ENCODE peak calls at places on chromosomes 1 and 21, in four cellular contexts. B is HT1080, C is prostate gland, U is right cardiac atrium. T is an unnamed sample.

GRCh38 chr1:16129316-16129715 is 26.6 kb downstream of the EPHA2 start:
- DNase-seq in B (no peak), C (no peak), U (peak; percentile 29), T (no peak)

GRCh38 chr1:67850611-67851075 is 17.4 kb upstream of the GNG12 start:
- DNase-seq in B (peak; percentile 92), C (peak; percentile 39), U (peak; percentile 86), T (peak; percentile 96)

GRCh38 chr1:25996966-25997758 is 701 bp downstream of the PAFAH2 start:
- DNase-seq in B (peak; percentile 33), C (no peak), U (no peak), T (peak; percentile 42)

GRCh38 chr1:157969693-157970485 is 23.6 kb upstream of the KIRREL1 start:
- DNase-seq in B (peak; percentile 93), C (no peak), U (no peak), T (peak; percentile 90)

GRCh38 chr1:18923721-18924610 is 21.6 kb upstream of the ALDH4A1 start:
- DNase-seq in B (no peak), C (no peak), U (peak; percentile 74), T (peak; percentile 65)

GRCh38 chr1:154328318-154329151 is 3.2 kb downstream of the ATP8B2 start:
- DNase-seq in B (no peak), C (peak; percentile 88), U (peak; percentile 96), T (no peak)

GRCh38 chr1:231862611-231863010 is 236.0 kb downstream of the DISC1 start:
- DNase-seq in B (no peak), C (no peak), U (peak; percentile 73), T (no peak)

GRCh38 chr1:174160109-174160473 is 771 bp downstream of the RABGAP1L start:
- DNase-seq in B (peak; percentile 29), C (peak; percentile 22), U (peak; percentile 83), T (peak; percentile 55)

GRCh38 chr1:214500349-214501055 is 50.9 kb downstream of the PTPN14 start:
- DNase-seq in B (no peak), C (no peak), U (no peak), T (no peak)

GRCh38 chr1:53561488-53562115 is 102.4 kb downstream of the DMRTB1 start:
- DNase-seq in B (no peak), C (no peak), U (peak; percentile 11), T (no peak)

GRCh38 chr1:18973446-18973955 is 17.0 kb upstream of the IFFO2 start:
- DNase-seq in B (no peak), C (no peak), U (no peak), T (no peak)

GRCh38 chr1:162016616-162017015 is 7.1 kb downstream of the OLFML2B start:
- DNase-seq in B (peak; percentile 46), C (no peak), U (no peak), T (peak; percentile 40)

GRCh38 chr1:243268284-243268653 is 12.4 kb downstream of the SDCCAG8 start:
- DNase-seq in B (peak; percentile 88), C (no peak), U (no peak), T (peak; percentile 71)

GRCh38 chr1:241639653-241640148 is 468 bp downstream of the CHML start:
- DNase-seq in B (peak; percentile 48), C (peak; percentile 16), U (peak; percentile 72), T (peak; percentile 56)

GRCh38 chr1:223514644-223515043 is 121.4 kb downstream of the CCDC185 start:
- DNase-seq in B (no peak), C (no peak), U (no peak), T (no peak)

GRCh38 chr1:191290441-191290840 is 812.8 kb upstream of the BRINP3 start:
- DNase-seq in B (no peak), C (no peak), U (no peak), T (no peak)

GRCh38 chr1:49842596-49842995 is 181.2 kb downstream of the AGBL4 start:
- DNase-seq in B (no peak), C (no peak), U (no peak), T (no peak)

GRCh38 chr1:224059897-224060462 is 53.9 kb upstream of the FBXO28 start:
- DNase-seq in B (no peak), C (no peak), U (no peak), T (no peak)

GRCh38 chr21:44873356-44874239 is at the start of gene PTTG1IP:
- DNase-seq in B (peak; percentile 95), C (peak; percentile 97), U (peak; percentile 100), T (peak; percentile 98)

GRCh38 chr1:3015269-3015635 is 6.0 kb upstream of the ACTRT2 start:
- DNase-seq in B (no peak), C (no peak), U (no peak), T (no peak)

GRCh38 chr21:25331286-25331685 is 276.0 kb downstream of the MRPL39 start:
- DNase-seq in B (no peak), C (no peak), U (no peak), T (no peak)

GRCh38 chr1:54013393-54014008 is 4.5 kb downstream of the LDLRAD1 start:
- DNase-seq in B (no peak), C (no peak), U (no peak), T (no peak)

GRCh38 chr1:238681021-238681420 is 705.3 kb upstream of the CHRM3 start:
- DNase-seq in B (peak; percentile 62), C (no peak), U (no peak), T (peak; percentile 22)

GRCh38 chr21:31425158-31425557 is 81.1 kb upstream of the TIAM1 start:
- DNase-seq in B (no peak), C (no peak), U (no peak), T (no peak)

GRCh38 chr1:22250724-22251123 is 107.8 kb upstream of the WNT4 start:
- DNase-seq in B (no peak), C (no peak), U (no peak), T (peak; percentile 80)

GRCh38 chr1:158037876-158038359 is 44.5 kb downstream of the KIRREL1 start:
- DNase-seq in B (peak; percentile 83), C (no peak), U (peak; percentile 65), T (peak; percentile 96)

GRCh38 chr1:208061627-208062026 is 150.7 kb upstream of the CD34 start:
- DNase-seq in B (no peak), C (no peak), U (no peak), T (no peak)

GRCh38 chr1:89532228-89532627 is 7.6 kb downstream of the LRRC8B start:
- DNase-seq in B (no peak), C (no peak), U (no peak), T (no peak)

GRCh38 chr1:40583980-40584379 is 52.5 kb downstream of the ZNF684 start:
- DNase-seq in B (no peak), C (no peak), U (no peak), T (no peak)

GRCh38 chr1:224722838-224723237 is 106.7 kb downstream of the CNIH3 start:
- DNase-seq in B (no peak), C (no peak), U (no peak), T (no peak)

GRCh38 chr1:179748772-179749171 is 5.7 kb downstream of the FAM163A start:
- DNase-seq in B (no peak), C (no peak), U (no peak), T (no peak)

GRCh38 chr1:6208723-6209660 is 3.1 kb downstream of the RNF207 start:
- DNase-seq in B (peak; percentile 24), C (no peak), U (peak; percentile 84), T (no peak)

T was measured in M059J.